ENCODE peak calls at places on chromosomes 4 and X, in six cellular contexts. C is ovary, K is breast epithelium, Z is A549, O is K562, Q is lower leg skin. P is an unnamed sample.

GRCh38 chrX:147838465-147839131 is 73.1 kb upstream of the FMR1 start:
- DNase-seq in C (no peak), K (no peak), Z (peak; percentile 16), O (no peak), Q (no peak), P (no peak)

GRCh38 chrX:63488546-63489373 is 137.6 kb upstream of the SPIN4 start:
- DNase-seq in C (no peak), K (peak; percentile 47), Z (no peak), O (no peak), Q (no peak), P (no peak)

GRCh38 chrX:41688835-41689234 is at the start of gene GPR34:
- DNase-seq in C (no peak), K (no peak), Z (no peak), O (no peak), Q (no peak), P (no peak)

GRCh38 chrX:2848806-2849420 is 20.2 kb downstream of the GYG2 start:
- DNase-seq in C (no peak), K (no peak), Z (peak; percentile 23), O (no peak), Q (no peak), P (peak; percentile 4)

GRCh38 chrX:13048265-13048664 is 3.8 kb upstream of the FAM9C start:
- DNase-seq in C (no peak), K (no peak), Z (no peak), O (no peak), Q (no peak), P (no peak)

GRCh38 chrX:135596495-135596894 is 76.0 kb downstream of the INTS6L start:
- DNase-seq in C (no peak), K (no peak), Z (peak; percentile 38), O (peak; percentile 52), Q (no peak), P (peak; percentile 12)

GRCh38 chrX:53321216-53321942 is 40.0 kb upstream of the IQSEC2 start:
- DNase-seq in C (no peak), K (no peak), Z (no peak), O (peak; percentile 63), Q (no peak), P (no peak)

GRCh38 chr4:145177906-145178538 is 2.4 kb downstream of the OTUD4 start:
- DNase-seq in C (no peak), K (no peak), Z (peak; percentile 12), O (no peak), Q (no peak), P (no peak)

GRCh38 chrX:65985922-65986588 is 53.8 kb downstream of the VSIG4 start:
- DNase-seq in C (peak; percentile 17), K (no peak), Z (peak; percentile 50), O (peak; percentile 50), Q (peak; percentile 24), P (peak; percentile 6)

GRCh38 chr4:75630174-75630931 is at the start of gene CDKL2:
- DNase-seq in C (peak; percentile 82), K (peak; percentile 85), Z (peak; percentile 89), O (no peak), Q (peak; percentile 65), P (no peak)

GRCh38 chrX:54089191-54089590 is 44.9 kb upstream of the PHF8 start:
- DNase-seq in C (no peak), K (no peak), Z (no peak), O (no peak), Q (no peak), P (no peak)

GRCh38 chr4:73844352-73844751 is 7.9 kb downstream of the CXCL6 start:
- DNase-seq in C (no peak), K (no peak), Z (peak; percentile 36), O (no peak), Q (no peak), P (no peak)

GRCh38 chr4:72442147-72442546 is 126.9 kb downstream of the ADAMTS3 start:
- DNase-seq in C (no peak), K (no peak), Z (no peak), O (no peak), Q (no peak), P (no peak)

GRCh38 chr4:168978001-168978700 is 31.9 kb downstream of the CBR4 start:
- DNase-seq in C (no peak), K (no peak), Z (no peak), O (peak; percentile 12), Q (no peak), P (peak; percentile 6)

GRCh38 chr4:70577220-70577927 is 14.7 kb upstream of the AMBN start:
- DNase-seq in C (no peak), K (no peak), Z (no peak), O (no peak), Q (no peak), P (no peak)

GRCh38 chrX:2488621-2489285 is 12.0 kb downstream of the DHRSX start:
- DNase-seq in C (no peak), K (no peak), Z (no peak), O (no peak), Q (no peak), P (no peak)

GRCh38 chrX:97616883-97617510 is 733.3 kb downstream of the RPA4 start:
- DNase-seq in C (no peak), K (no peak), Z (peak; percentile 31), O (no peak), Q (peak; percentile 15), P (peak; percentile 24)

GRCh38 chr4:40152642-40153041 is 44.2 kb upstream of the RHOH start:
- DNase-seq in C (no peak), K (no peak), Z (no peak), O (no peak), Q (no peak), P (no peak)

GRCh38 chr4:25827897-25828296 is 34.9 kb downstream of the SEL1L3 start:
- DNase-seq in C (no peak), K (no peak), Z (no peak), O (no peak), Q (no peak), P (no peak)

GRCh38 chrX:13488706-13489105 is 80.7 kb upstream of the EGFL6 start:
- DNase-seq in C (no peak), K (no peak), Z (no peak), O (no peak), Q (no peak), P (no peak)

GRCh38 chr4:2688697-2689096 is 67.4 kb downstream of the TNIP2 start:
- DNase-seq in C (no peak), K (no peak), Z (no peak), O (no peak), Q (no peak), P (no peak)

GRCh38 chr4:146520894-146521542 is 722 bp downstream of the SLC10A7 start:
- DNase-seq in C (no peak), K (no peak), Z (peak; percentile 6), O (peak; percentile 31), Q (peak; percentile 16), P (no peak)
- TF ChIP-seq POLR2A in C (no peak), K (no peak), Z (no peak), O (no peak), Q (no peak), P (no peak)

GRCh38 chrX:40170830-40171512 is 73.2 kb upstream of the BCOR start:
- DNase-seq in C (peak; percentile 40), K (no peak), Z (no peak), O (no peak), Q (no peak), P (no peak)

GRCh38 chrX:40171513-40172168 is 73.9 kb upstream of the BCOR start:
- DNase-seq in C (peak; percentile 42), K (no peak), Z (no peak), O (no peak), Q (no peak), P (no peak)

GRCh38 chrX:40172980-40173661 is 75.4 kb upstream of the BCOR start:
- DNase-seq in C (no peak), K (no peak), Z (no peak), O (no peak), Q (no peak), P (no peak)

GRCh38 chrX:40173662-40174593 is 76.2 kb upstream of the BCOR start:
- DNase-seq in C (peak; percentile 64), K (no peak), Z (no peak), O (no peak), Q (no peak), P (no peak)

DNA sequence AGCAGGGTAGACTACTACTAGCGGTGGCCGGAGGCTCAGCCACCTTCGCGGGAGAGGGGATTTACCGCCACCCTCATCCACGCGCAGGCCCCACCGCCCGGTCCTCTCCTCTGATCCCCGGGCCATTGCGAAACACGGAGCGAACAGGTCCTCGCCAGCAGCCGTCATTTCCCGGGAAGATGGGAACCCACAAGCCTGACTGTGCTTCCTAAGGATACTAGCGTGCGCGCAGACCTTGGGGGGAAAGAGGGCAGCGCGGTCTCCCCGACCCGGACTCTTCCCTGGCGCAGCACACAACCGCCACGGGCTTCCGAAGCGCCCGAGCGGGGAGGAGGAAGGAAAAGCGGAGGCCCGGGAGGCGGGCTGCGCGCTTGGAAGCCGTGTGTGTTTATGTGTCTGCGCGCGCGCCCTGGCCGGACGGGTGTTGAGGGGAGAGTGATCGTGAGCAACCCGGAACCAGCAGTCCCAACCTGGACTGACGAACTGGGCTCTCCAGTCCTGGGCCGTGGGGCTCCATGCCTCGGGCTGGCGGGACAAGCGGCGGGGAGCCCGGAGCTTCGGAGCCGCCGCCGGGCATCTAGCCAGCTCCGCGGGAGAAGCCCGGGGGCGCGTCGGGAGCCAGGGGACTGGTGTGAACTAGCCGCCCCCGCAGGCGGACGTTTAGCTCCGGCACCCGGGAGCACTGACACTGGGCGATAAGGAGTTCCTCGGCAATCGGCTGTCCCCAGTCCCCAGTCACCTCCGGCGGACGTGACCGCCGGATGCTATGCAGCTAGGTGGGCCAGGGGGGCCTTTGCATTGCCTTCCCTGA is 74.6 kb upstream of the BCOR start:
- DNase-seq in C (peak; percentile 78), K (peak; percentile 68), Z (no peak), O (peak; percentile 76), Q (no peak), P (no peak)
- TF ChIP-seq POLR2A in C (no peak), K (no peak), Z (no peak), O (peak; percentile 67), Q (no peak), P (no peak)

GRCh38 chr4:82892467-82892802 is 1.5 kb upstream of the SEC31A start:
- DNase-seq in C (no peak), K (no peak), Z (no peak), O (no peak), Q (no peak), P (no peak)

GRCh38 chr4:82890602-82890912 is 396 bp downstream of the SEC31A start:
- DNase-seq in C (no peak), K (no peak), Z (no peak), O (no peak), Q (no peak), P (no peak)

GRCh38 chr4:82891728-82892466 is 944 bp upstream of the SEC31A start:
- DNase-seq in C (no peak), K (no peak), Z (no peak), O (no peak), Q (no peak), P (no peak)

GRCh38 chr4:82889287-82889686 is 1.7 kb downstream of the SEC31A start:
- DNase-seq in C (no peak), K (no peak), Z (no peak), O (no peak), Q (no peak), P (no peak)

GRCh38 chr4:82890913-82891727 is at the start of gene SEC31A:
- DNase-seq in C (peak; percentile 93), K (peak; percentile 96), Z (peak; percentile 92), O (peak; percentile 89), Q (peak; percentile 94), P (peak; percentile 54)
- TF ChIP-seq POLR2A in C (peak; percentile 93), K (peak; percentile 82), Z (peak; percentile 65), O (peak; percentile 94), Q (no peak), P (peak; percentile 87)

DNA sequence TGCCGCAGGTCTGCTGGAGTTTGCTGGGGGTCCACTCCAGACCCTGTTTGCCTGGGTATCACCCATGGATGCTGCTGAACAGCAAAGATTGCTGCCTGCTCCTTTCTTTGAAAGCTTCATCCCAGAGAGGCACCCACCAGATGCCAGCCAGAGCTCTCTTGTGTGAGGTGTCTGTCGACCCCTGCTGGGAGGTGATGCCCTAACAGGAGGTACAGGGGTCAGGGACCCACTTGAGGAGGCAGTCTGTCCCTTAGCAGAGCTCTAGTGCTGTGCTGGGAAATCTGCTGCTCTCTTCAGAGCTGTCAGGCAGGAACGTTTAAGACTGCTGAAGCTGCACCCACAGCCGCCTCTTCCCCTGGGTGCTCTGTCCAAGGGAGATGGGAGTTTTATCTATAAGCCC is 162.7 kb downstream of the NAF1 start:
- DNase-seq in C (no peak), K (no peak), Z (no peak), O (no peak), Q (no peak), P (no peak)
- TF ChIP-seq POLR2A in C (no peak), K (no peak), Z (no peak), O (no peak), Q (no peak), P (no peak)